ENCODE peak calls at places on chromosome 22, in eight cellular contexts. F is posterior cingulate gyrus, A is BJ, W is mucosa of gallbladder, E is sciatic nerve, D is DMS79 treated with DMSO at 0.1 percent for 48 hours, J is NCI-H345, B is occipital lobe. G is an unnamed sample.

GRCh38 chr22:35394810-35395563 is 5.0 kb upstream of the MCM5 start:
- DNase-seq in F (no peak), A (no peak), W (no peak), E (no peak), D (no peak), J (no peak), B (no peak), G (no peak)

GRCh38 chr22:27088026-27088425 is 430.6 kb downstream of the MIAT start:
- DNase-seq in F (no peak), A (no peak), W (no peak), E (no peak), D (no peak), J (no peak), B (no peak), G (no peak)

GRCh38 chr22:27668828-27669797 is 132.4 kb downstream of the MN1 start:
- DNase-seq in F (no peak), A (peak), W (peak), E (no peak), D (no peak), J (no peak), B (no peak), G (no peak)

GRCh38 chr22:50403701-50404101 is 60.6 kb downstream of the PPP6R2 start:
- DNase-seq in F (peak), A (no peak), W (peak), E (peak), D (peak), J (no peak), B (no peak), G (peak)

GRCh38 chr22:42914511-42915076 is 57.5 kb upstream of the ARFGAP3 start:
- DNase-seq in F (no peak), A (no peak), W (no peak), E (no peak), D (no peak), J (no peak), B (no peak), G (no peak)

GRCh38 chr22:47872761-47873535 is 1110.5 kb downstream of the TBC1D22A start:
- DNase-seq in F (no peak), A (no peak), W (no peak), E (no peak), D (no peak), J (no peak), B (no peak), G (no peak)

GRCh38 chr22:39301108-39301507 is 18.3 kb downstream of the RPL3 start:
- DNase-seq in F (no peak), A (no peak), W (no peak), E (no peak), D (no peak), J (no peak), B (no peak), G (no peak)

GRCh38 chr22:44975444-44976262 is 34.2 kb downstream of the PHF21B start:
- DNase-seq in F (peak), A (peak), W (peak), E (peak), D (no peak), J (peak), B (peak), G (peak)

GRCh38 chr22:32206774-32207758 is 2.2 kb upstream of the RFPL2 start:
- DNase-seq in F (no peak), A (no peak), W (peak), E (no peak), D (no peak), J (peak), B (no peak), G (no peak)

GRCh38 chr22:19488884-19489843 is 9.4 kb downstream of the CDC45 start:
- DNase-seq in F (no peak), A (no peak), W (no peak), E (no peak), D (no peak), J (no peak), B (no peak), G (no peak)

GRCh38 chr22:46854125-46854870 is 91.8 kb downstream of the TBC1D22A start:
- DNase-seq in F (no peak), A (no peak), W (peak), E (no peak), D (no peak), J (no peak), B (no peak), G (peak)

GRCh38 chr22:38462960-38463784 is 4.7 kb upstream of the KDELR3 start:
- DNase-seq in F (no peak), A (no peak), W (no peak), E (peak), D (no peak), J (no peak), B (no peak), G (no peak)

GRCh38 chr22:11253000-11253511 is 4274.9 kb upstream of the OR11H1 start:
- DNase-seq in F (peak), A (no peak), W (no peak), E (peak), D (no peak), J (no peak), B (no peak), G (no peak)

GRCh38 chr22:19888131-19888746 is 33.6 kb upstream of the GNB1L start:
- DNase-seq in F (no peak), A (no peak), W (no peak), E (peak), D (no peak), J (no peak), B (no peak), G (no peak)

GRCh38 chr22:25992331-25992730 is 176.9 kb upstream of the SEZ6L start:
- DNase-seq in F (no peak), A (no peak), W (no peak), E (no peak), D (no peak), J (no peak), B (no peak), G (no peak)

GRCh38 chr22:46652081-46652929 is 32.1 kb downstream of the GRAMD4 start:
- DNase-seq in F (no peak), A (no peak), W (no peak), E (no peak), D (no peak), J (no peak), B (no peak), G (no peak)

GRCh38 chr22:32712644-32713355 is 88.7 kb upstream of the TIMP3 start:
- DNase-seq in F (no peak), A (no peak), W (no peak), E (no peak), D (no peak), J (no peak), B (no peak), G (no peak)

GRCh38 chr22:42863349-42863911 is 6.4 kb upstream of the ARFGAP3 start:
- DNase-seq in F (no peak), A (no peak), W (no peak), E (no peak), D (no peak), J (no peak), B (no peak), G (peak)

GRCh38 chr22:20494978-20495860 is at the start of gene KLHL22:
- DNase-seq in F (peak), A (no peak), W (peak), E (peak), D (peak), J (peak), B (peak), G (no peak)

GRCh38 chr22:49140921-49141680 is 686.6 kb downstream of the BRD1 start:
- DNase-seq in F (no peak), A (no peak), W (no peak), E (no peak), D (no peak), J (no peak), B (no peak), G (no peak)

GRCh38 chr22:45770506-45770905 is 98.9 kb downstream of the ATXN10 start:
- DNase-seq in F (no peak), A (no peak), W (no peak), E (no peak), D (no peak), J (no peak), B (no peak), G (no peak)

GRCh38 chr22:45251828-45252227 is 11.1 kb upstream of the KIAA0930 start:
- DNase-seq in F (no peak), A (no peak), W (no peak), E (no peak), D (no peak), J (no peak), B (no peak), G (no peak)

GRCh38 chr22:40413873-40414272 is 43.5 kb downstream of the SGSM3 start:
- DNase-seq in F (no peak), A (no peak), W (no peak), E (no peak), D (no peak), J (no peak), B (no peak), G (no peak)

GRCh38 chr22:35352214-35353111 is 28.4 kb upstream of the HMOX1 start:
- DNase-seq in F (no peak), A (no peak), W (peak), E (peak), D (no peak), J (no peak), B (no peak), G (peak)

GRCh38 chr22:38831166-38831945 is 12.5 kb downstream of the NPTXR start:
- DNase-seq in F (no peak), A (no peak), W (no peak), E (no peak), D (no peak), J (no peak), B (no peak), G (peak)

GRCh38 chr22:29641052-29641780 is 37.8 kb downstream of the NF2 start:
- DNase-seq in F (no peak), A (peak), W (no peak), E (no peak), D (no peak), J (no peak), B (no peak), G (no peak)

GRCh38 chr22:23565942-23566715 is 14.0 kb downstream of the IGLL1 start:
- DNase-seq in F (no peak), A (no peak), W (no peak), E (no peak), D (no peak), J (peak), B (no peak), G (no peak)

GRCh38 chr22:27336151-27337090 is 465.1 kb downstream of the MN1 start:
- DNase-seq in F (no peak), A (no peak), W (no peak), E (no peak), D (no peak), J (no peak), B (no peak), G (no peak)

GRCh38 chr22:42604403-42604802 is 10.3 kb downstream of the POLDIP3 start:
- DNase-seq in F (no peak), A (no peak), W (peak), E (no peak), D (no peak), J (no peak), B (no peak), G (no peak)

GRCh38 chr22:44438481-44439131 is 59.4 kb downstream of the RTL6 start:
- DNase-seq in F (no peak), A (no peak), W (no peak), E (peak), D (no peak), J (no peak), B (no peak), G (no peak)

GRCh38 chr22:39629851-39630250 is 59.3 kb downstream of the CACNA1I start:
- DNase-seq in F (no peak), A (no peak), W (no peak), E (no peak), D (no peak), J (no peak), B (no peak), G (no peak)

GRCh38 chr22:44620129-44620840 is 81.7 kb upstream of the PRR5 start:
- DNase-seq in F (no peak), A (no peak), W (peak), E (no peak), D (no peak), J (no peak), B (peak), G (no peak)

GRCh38 chr22:30605449-30606110 is 1.4 kb upstream of the TCN2 start:
- DNase-seq in F (peak), A (no peak), W (peak), E (peak), D (peak), J (peak), B (no peak), G (no peak)

GRCh38 chr22:49817359-49817758 is 10.3 kb downstream of the BRD1 start:
- DNase-seq in F (no peak), A (no peak), W (no peak), E (no peak), D (no peak), J (no peak), B (no peak), G (no peak)

GRCh38 chr22:29245626-29246385 is 22.0 kb downstream of the RHBDD3 start:
- DNase-seq in F (peak), A (no peak), W (peak), E (peak), D (peak), J (peak), B (peak), G (no peak)

G was measured in GF-D8.